ENCODE peak calls at places on chromosome 18, in six cellular contexts. One of them, this sample, is unnamed.

GRCh38 chr18:50653402-50654093 is 93.7 kb downstream of the MAPK4 start:
- DNase-seq in GM12878: no peak
- DNase-seq in HepG2: no peak
- DNase-seq in K562: no peak
- DNase-seq in HCT116: no peak
- DNase-seq in H1: no peak
- DNase-seq in this sample: no peak

GRCh38 chr18:56789004-56789888 is 138.1 kb downstream of the WDR7 start:
- DNase-seq in HepG2: peak
- DNase-seq in HCT116: peak
- DNase-seq in GM12878: no peak
- DNase-seq in K562: peak
- DNase-seq in H1: peak
- DNase-seq in this sample: peak

GRCh38 chr18:8140841-8141501 is 468.3 kb upstream of the RAB12 start:
- DNase-seq in GM12878: no peak
- DNase-seq in HCT116: no peak
- DNase-seq in K562: peak
- DNase-seq in H1: no peak
- DNase-seq in HepG2: no peak
- DNase-seq in this sample: no peak

GRCh38 chr18:26621161-26622026 is 73.0 kb upstream of the KCTD1 start:
- DNase-seq in H1: peak
- DNase-seq in GM12878: no peak
- DNase-seq in HCT116: peak
- DNase-seq in K562: peak
- DNase-seq in HepG2: peak
- DNase-seq in this sample: no peak

GRCh38 chr18:39835303-39836030 is 2119.6 kb upstream of the PIK3C3 start:
- DNase-seq in K562: no peak
- DNase-seq in H1: no peak
- DNase-seq in HCT116: no peak
- DNase-seq in HepG2: no peak
- DNase-seq in GM12878: no peak
- DNase-seq in this sample: no peak

GRCh38 chr18:37565138-37565984 is at the start of gene CELF4:
- DNase-seq in HepG2: no peak
- DNase-seq in K562: no peak
- DNase-seq in HCT116: no peak
- DNase-seq in GM12878: no peak
- DNase-seq in H1: peak
- DNase-seq in this sample: no peak

GRCh38 chr18:5879479-5879882 is 15.8 kb downstream of the TMEM200C start:
- DNase-seq in GM12878: no peak
- DNase-seq in HCT116: no peak
- DNase-seq in HepG2: peak
- DNase-seq in H1: no peak
- DNase-seq in K562: peak
- DNase-seq in this sample: no peak

GRCh38 chr18:46402945-46403344 is 254.1 kb downstream of the LOXHD1 start:
- DNase-seq in HepG2: no peak
- DNase-seq in H1: no peak
- DNase-seq in GM12878: no peak
- DNase-seq in HCT116: no peak
- DNase-seq in K562: no peak
- DNase-seq in this sample: no peak

GRCh38 chr18:36963464-36963863 is 134.5 kb downstream of the KIAA1328 start:
- DNase-seq in H1: no peak
- DNase-seq in GM12878: no peak
- DNase-seq in HCT116: no peak
- DNase-seq in K562: no peak
- DNase-seq in HepG2: no peak
- DNase-seq in this sample: no peak

GRCh38 chr18:77045682-77046081 is 86.9 kb downstream of the MBP start:
- DNase-seq in GM12878: no peak
- DNase-seq in HCT116: no peak
- DNase-seq in HepG2: no peak
- DNase-seq in H1: no peak
- DNase-seq in K562: no peak
- DNase-seq in this sample: no peak

GRCh38 chr18:77046409-77046808 is 86.2 kb downstream of the MBP start:
- DNase-seq in K562: no peak
- DNase-seq in H1: no peak
- DNase-seq in HCT116: no peak
- DNase-seq in GM12878: no peak
- DNase-seq in HepG2: no peak
- DNase-seq in this sample: no peak

GRCh38 chr18:77049938-77050337 is 82.6 kb downstream of the MBP start:
- DNase-seq in HCT116: no peak
- DNase-seq in K562: no peak
- DNase-seq in GM12878: no peak
- DNase-seq in HepG2: no peak
- DNase-seq in H1: no peak
- DNase-seq in this sample: no peak

GRCh38 chr18:77046994-77047393 is 85.6 kb downstream of the MBP start:
- DNase-seq in H1: no peak
- DNase-seq in HepG2: no peak
- DNase-seq in GM12878: no peak
- DNase-seq in HCT116: no peak
- DNase-seq in K562: no peak
- DNase-seq in this sample: no peak

DNA sequence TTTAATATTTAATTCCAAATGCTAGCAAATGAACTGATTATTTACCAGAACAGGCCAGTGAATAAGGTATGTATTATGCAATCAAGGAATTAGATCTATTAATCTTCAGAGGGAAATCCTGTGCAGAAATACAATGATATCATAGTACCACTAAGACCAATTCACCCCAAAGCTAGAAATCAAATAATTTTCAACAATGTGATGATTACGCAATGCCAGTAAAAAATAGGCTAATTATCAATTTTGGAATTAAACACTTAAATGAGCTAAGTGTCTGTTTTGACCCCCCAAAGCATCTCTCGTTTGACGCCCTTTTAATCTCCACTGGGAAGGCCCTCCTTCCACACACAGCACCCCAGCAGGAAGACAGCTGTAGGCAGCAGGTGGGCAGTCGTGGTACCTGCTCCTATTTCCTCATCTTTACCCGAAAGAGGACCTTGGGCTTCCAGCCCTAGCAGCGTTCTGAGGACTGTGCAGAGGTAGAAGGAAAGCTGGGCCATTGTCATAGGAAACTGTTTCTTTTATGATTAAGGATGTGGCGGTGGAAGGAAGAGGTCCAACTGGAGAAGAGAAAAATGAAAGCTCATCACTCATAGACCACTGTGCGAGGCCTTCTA is 84.7 kb downstream of the MBP start:
- DNase-seq in HCT116: no peak
- DNase-seq in H1: no peak
- DNase-seq in HepG2: no peak
- DNase-seq in GM12878: no peak
- DNase-seq in K562: no peak
- DNase-seq in this sample: no peak
- H3K4me3 ChIP-seq in HCT116: no peak
- H3K4me3 ChIP-seq in H1: no peak
- H3K4me3 ChIP-seq in HepG2: no peak
- H3K4me3 ChIP-seq in GM12878: no peak
- H3K4me3 ChIP-seq in K562: no peak
- H3K4me3 ChIP-seq in this sample: no peak

DNA sequence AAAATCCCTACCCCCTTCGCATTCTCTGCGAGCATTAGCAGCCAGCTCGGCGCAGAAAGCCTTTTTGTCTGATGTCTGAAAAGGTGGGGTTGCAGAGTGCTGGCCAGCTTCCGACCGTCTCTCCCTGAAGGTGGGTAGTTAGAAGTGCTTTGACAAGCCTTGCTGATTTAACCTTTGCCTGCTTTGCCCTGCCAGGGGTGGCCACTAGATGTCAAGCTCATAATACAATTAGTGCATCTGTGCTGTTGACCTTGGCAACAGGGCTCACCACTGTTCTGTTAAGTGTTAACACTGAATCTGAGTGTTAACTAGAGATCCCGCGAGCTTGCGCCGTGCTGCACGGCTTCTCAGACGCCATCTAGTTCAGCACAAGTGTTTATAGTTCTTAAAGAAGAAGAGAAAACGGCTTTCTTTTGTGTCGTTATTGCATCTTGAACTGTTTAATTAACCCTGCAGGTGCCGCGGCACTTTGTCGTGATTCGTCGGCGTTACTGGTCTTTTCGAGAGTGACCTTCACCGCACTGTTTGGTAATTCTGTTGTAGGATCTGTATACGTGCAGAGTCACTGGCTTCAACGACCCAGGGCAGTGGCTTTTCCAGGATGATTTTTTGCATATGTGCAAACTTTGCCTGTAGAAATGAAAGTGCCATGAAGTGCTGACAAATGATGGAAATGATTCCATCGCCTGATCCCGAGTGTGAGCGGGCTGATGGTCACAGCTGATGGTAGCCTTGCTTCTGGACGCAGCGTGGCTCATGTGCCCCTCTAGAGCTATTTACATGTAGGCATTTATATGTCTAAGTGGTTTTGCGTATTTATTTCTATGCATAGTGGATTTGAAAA is 5.5 kb downstream of the SALL3 start:
- DNase-seq in K562: peak
- DNase-seq in HepG2: peak
- DNase-seq in H1: no peak
- DNase-seq in GM12878: no peak
- DNase-seq in HCT116: no peak
- DNase-seq in this sample: no peak
- TF ChIP-seq ZNF274 in K562: no peak
- TF ChIP-seq ZNF274 in HepG2: no peak
- TF ChIP-seq ZNF274 in H1: no peak
- TF ChIP-seq ZNF274 in GM12878: no peak
- TF ChIP-seq ZNF274 in HCT116: no peak
- TF ChIP-seq ZNF274 in this sample: no peak

GRCh38 chr18:33472554-33472953 is 32.0 kb upstream of the CCDC178 start:
- DNase-seq in H1: no peak
- DNase-seq in GM12878: no peak
- DNase-seq in HCT116: no peak
- DNase-seq in HepG2: no peak
- DNase-seq in K562: no peak
- DNase-seq in this sample: no peak
- H3K4me3 ChIP-seq in H1: no peak
- H3K4me3 ChIP-seq in GM12878: no peak
- H3K4me3 ChIP-seq in HCT116: no peak
- H3K4me3 ChIP-seq in HepG2: no peak
- H3K4me3 ChIP-seq in K562: no peak
- H3K4me3 ChIP-seq in this sample: no peak

DNA sequence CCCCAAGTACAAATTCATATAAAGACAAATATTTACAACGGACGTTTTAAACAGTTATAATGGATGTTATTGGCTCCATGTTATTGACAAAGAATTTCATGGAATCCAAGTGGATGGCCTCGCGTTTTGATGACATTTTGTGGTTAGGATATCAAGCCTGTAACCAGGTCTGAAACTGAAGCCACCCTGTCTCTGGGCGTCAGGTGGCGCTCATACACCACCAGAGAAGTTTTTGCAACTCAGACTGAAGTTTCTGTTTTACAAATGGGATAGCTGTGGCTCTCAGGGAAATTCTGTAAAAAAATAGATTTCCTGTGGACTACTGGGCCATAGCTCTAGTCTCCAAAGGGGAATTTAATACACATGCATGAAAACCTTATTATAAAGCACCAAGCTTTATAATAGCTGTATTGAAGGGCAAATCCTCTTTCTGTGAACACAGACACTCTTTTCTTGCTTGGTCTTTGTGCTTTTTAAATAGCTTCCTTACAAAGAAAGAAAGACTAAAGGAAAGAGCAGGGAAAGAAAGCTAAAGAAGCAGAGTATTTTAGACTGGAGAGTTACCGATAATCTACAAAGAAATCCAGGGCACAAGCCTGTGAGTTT is 86.7 kb downstream of the C18orf54 start:
- DNase-seq in H1: peak
- DNase-seq in GM12878: no peak
- DNase-seq in HepG2: peak
- DNase-seq in K562: peak
- DNase-seq in HCT116: peak
- DNase-seq in this sample: peak
- TF ChIP-seq ZNF274 in H1: no peak
- TF ChIP-seq ZNF274 in GM12878: no peak
- TF ChIP-seq ZNF274 in HepG2: no peak
- TF ChIP-seq ZNF274 in K562: no peak
- TF ChIP-seq ZNF274 in HCT116: no peak
- TF ChIP-seq ZNF274 in this sample: no peak

DNA sequence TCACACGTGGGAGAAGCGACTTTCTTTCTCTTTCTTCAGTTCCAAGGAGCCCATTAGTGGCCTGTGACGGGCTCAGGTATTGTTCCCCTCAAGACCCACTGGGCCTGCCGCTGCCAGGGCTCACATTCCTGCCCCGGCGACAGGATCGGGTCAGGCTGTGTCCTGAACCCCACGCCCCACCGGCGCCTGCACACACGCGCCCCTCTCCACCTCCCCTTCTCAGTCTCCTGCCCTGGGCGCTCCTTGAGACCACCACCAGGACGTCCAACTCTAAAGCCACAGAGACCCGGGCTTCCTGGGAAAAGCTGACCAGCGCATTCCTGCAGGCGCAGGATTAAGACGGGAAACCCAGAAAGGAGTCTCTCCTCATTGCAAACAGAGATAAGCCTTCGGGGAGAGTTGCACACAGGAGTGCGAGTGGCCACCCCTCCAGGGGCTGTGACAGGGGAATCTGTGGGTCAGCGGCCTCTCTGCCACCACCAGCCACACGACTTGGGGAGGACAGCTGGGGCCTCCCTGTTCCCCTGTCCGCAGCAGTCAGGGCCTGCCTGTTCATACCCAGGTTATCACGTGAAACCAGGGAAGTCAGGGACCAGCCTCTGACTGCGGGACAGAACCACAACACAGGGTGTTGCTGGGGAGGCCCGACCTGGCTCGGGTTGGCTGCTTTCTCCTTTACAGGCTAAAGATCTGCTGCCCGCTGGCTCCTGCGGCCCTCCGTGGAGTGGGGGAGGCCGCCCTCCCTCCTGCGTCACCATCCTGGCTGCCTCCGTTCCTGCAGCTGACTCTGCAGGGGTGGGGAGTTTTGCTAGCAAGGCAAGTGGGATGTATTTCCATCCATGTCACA is 88.8 kb downstream of the ZCCHC2 start:
- DNase-seq in K562: peak
- DNase-seq in HCT116: no peak
- DNase-seq in HepG2: no peak
- DNase-seq in H1: peak
- DNase-seq in GM12878: no peak
- DNase-seq in this sample: no peak
- H3K4me3 ChIP-seq in K562: peak
- H3K4me3 ChIP-seq in HCT116: no peak
- H3K4me3 ChIP-seq in HepG2: no peak
- H3K4me3 ChIP-seq in H1: no peak
- H3K4me3 ChIP-seq in GM12878: no peak
- H3K4me3 ChIP-seq in this sample: no peak